ENCODE peak calls at places on chromosomes 11 and 22, in seven cellular contexts. J is AG08396; F is A549; E is activated CD4-positive, alpha-beta memory T cell treated with anti-CD3 and anti-CD28 coated beads for 36 hours; R is astrocyte of the spinal cord; D is esophagus squamous epithelium; A is Daoy. U is an unnamed sample.

GRCh38 chr11:58292017-58292416 is 24.0 kb upstream of the OR10W1 start:
- DNase-seq in F (no peak), J (no peak), D (no peak), A (no peak), E (no peak), R (no peak), U (no peak)

GRCh38 chr22:21052715-21053459 is 7.1 kb downstream of the LRRC74B start:
- DNase-seq in R (no peak), E (no peak), F (no peak), J (no peak), A (no peak), D (no peak), U (no peak)

GRCh38 chr11:119651802-119652584 is 77.0 kb downstream of the NECTIN1 start:
- DNase-seq in D (no peak), F (no peak), A (peak), J (no peak), R (no peak), E (no peak), U (no peak)

GRCh38 chr11:45930031-45930794 is 7.8 kb downstream of the LARGE2 start:
- DNase-seq in A (no peak), E (peak), D (peak), R (no peak), J (no peak), F (no peak), U (no peak)

GRCh38 chr22:35648066-35649025 is at the start of gene APOL6:
- DNase-seq in F (peak), D (no peak), E (peak), J (peak), R (peak), A (peak), U (no peak)

GRCh38 chr11:30876228-30876627 is 290.1 kb upstream of the MPPED2 start:
- DNase-seq in A (no peak), D (no peak), E (no peak), R (no peak), F (no peak), J (no peak), U (no peak)

GRCh38 chr22:38214248-38215056 is 12.7 kb downstream of the MAFF start:
- DNase-seq in E (peak), R (peak), D (no peak), J (peak), F (no peak), A (peak), U (no peak)

GRCh38 chr11:130846606-130847005 is 69.7 kb downstream of the SNX19 start:
- DNase-seq in D (no peak), F (no peak), J (no peak), R (no peak), E (no peak), A (no peak), U (no peak)

GRCh38 chr11:75568616-75569219 is 6.7 kb downstream of the SERPINH1 start:
- DNase-seq in J (no peak), A (no peak), E (no peak), D (no peak), R (no peak), F (no peak), U (no peak)

GRCh38 chr11:107397357-107397756 is 60.3 kb downstream of the CWF19L2 start:
- DNase-seq in J (no peak), E (no peak), D (no peak), F (no peak), A (peak), R (no peak), U (no peak)

GRCh38 chr22:50267591-50268390 is 2.4 kb downstream of the MAPK11 start:
- DNase-seq in A (peak), E (peak), D (no peak), J (peak), F (no peak), R (peak), U (peak)

GRCh38 chr11:126165366-126166156 is 45.9 kb downstream of the RPUSD4 start:
- DNase-seq in F (no peak), E (no peak), R (no peak), J (no peak), A (no peak), D (no peak), U (no peak)

GRCh38 chr11:2550606-2550970 is 105.8 kb downstream of the KCNQ1 start:
- DNase-seq in J (no peak), D (no peak), F (no peak), E (no peak), A (no peak), R (no peak), U (no peak)

GRCh38 chr11:64817476-64817875 is 7.1 kb upstream of the MEN1 start:
- DNase-seq in A (no peak), E (no peak), F (no peak), R (no peak), D (no peak), J (no peak), U (no peak)

GRCh38 chr22:30453731-30454510 is 17.9 kb downstream of the SEC14L3 start:
- DNase-seq in F (no peak), J (no peak), A (peak), D (no peak), E (peak), R (no peak), U (no peak)

GRCh38 chr11:116693206-116694016 is 79.4 kb downstream of the BUD13 start:
- DNase-seq in D (no peak), J (no peak), A (no peak), R (no peak), E (no peak), F (no peak), U (peak)

GRCh38 chr11:17635551-17635938 is 83.8 kb upstream of the MYOD1 start:
- DNase-seq in D (no peak), F (no peak), R (no peak), J (no peak), A (no peak), E (no peak), U (no peak)

U was measured in breast epithelium.